ENCODE peak calls at places on chromosomes 3 and 15, in nine cellular contexts. One of them, this sample, is unnamed.

GRCh38 chr3:58203541-58203940 is 7.2 kb downstream of the DNASE1L3 start:
- ATAC-seq in sciatic nerve: no peak
- ATAC-seq in CD8-positive, alpha-beta T cell: no peak
- ATAC-seq in effector memory CD8-positive, alpha-beta T cell: no peak
- ATAC-seq in K562: no peak
- ATAC-seq in mucosa of descending colon: no peak
- ATAC-seq in lower lobe of right lung: no peak
- ATAC-seq in gastroesophageal sphincter: no peak
- ATAC-seq in T-cell: no peak
- ATAC-seq in this sample: no peak

GRCh38 chr3:12753275-12754028 is 5.6 kb downstream of the TMEM40 start:
- ATAC-seq in mucosa of descending colon: no peak
- ATAC-seq in K562: no peak
- ATAC-seq in effector memory CD8-positive, alpha-beta T cell: no peak
- ATAC-seq in lower lobe of right lung: no peak
- ATAC-seq in CD8-positive, alpha-beta T cell: no peak
- ATAC-seq in gastroesophageal sphincter: no peak
- ATAC-seq in sciatic nerve: no peak
- ATAC-seq in T-cell: no peak
- ATAC-seq in this sample: no peak

GRCh38 chr3:46393011-46393410 is 13.9 kb downstream of the CCR5AS start:
- ATAC-seq in effector memory CD8-positive, alpha-beta T cell: no peak
- ATAC-seq in T-cell: no peak
- ATAC-seq in K562: no peak
- ATAC-seq in gastroesophageal sphincter: no peak
- ATAC-seq in lower lobe of right lung: no peak
- ATAC-seq in mucosa of descending colon: no peak
- ATAC-seq in sciatic nerve: no peak
- ATAC-seq in CD8-positive, alpha-beta T cell: no peak
- ATAC-seq in this sample: no peak

GRCh38 chr15:70474682-70475438 is 288.5 kb downstream of the UACA start:
- ATAC-seq in K562: no peak
- ATAC-seq in T-cell: peak
- ATAC-seq in gastroesophageal sphincter: peak
- ATAC-seq in mucosa of descending colon: peak
- ATAC-seq in CD8-positive, alpha-beta T cell: peak
- ATAC-seq in lower lobe of right lung: peak
- ATAC-seq in effector memory CD8-positive, alpha-beta T cell: peak
- ATAC-seq in sciatic nerve: peak
- ATAC-seq in this sample: peak

GRCh38 chr3:157127268-157127667 is 32.7 kb downstream of the CCNL1 start:
- ATAC-seq in K562: no peak
- ATAC-seq in CD8-positive, alpha-beta T cell: no peak
- ATAC-seq in gastroesophageal sphincter: no peak
- ATAC-seq in effector memory CD8-positive, alpha-beta T cell: no peak
- ATAC-seq in T-cell: no peak
- ATAC-seq in mucosa of descending colon: no peak
- ATAC-seq in sciatic nerve: no peak
- ATAC-seq in lower lobe of right lung: no peak
- ATAC-seq in this sample: no peak

GRCh38 chr15:25848325-25848724 is 14.8 kb downstream of the ATP10A start:
- ATAC-seq in gastroesophageal sphincter: no peak
- ATAC-seq in mucosa of descending colon: no peak
- ATAC-seq in CD8-positive, alpha-beta T cell: no peak
- ATAC-seq in T-cell: no peak
- ATAC-seq in K562: no peak
- ATAC-seq in effector memory CD8-positive, alpha-beta T cell: no peak
- ATAC-seq in sciatic nerve: no peak
- ATAC-seq in lower lobe of right lung: no peak
- ATAC-seq in this sample: no peak

GRCh38 chr3:41064526-41064925 is 134.8 kb upstream of the CTNNB1 start:
- ATAC-seq in gastroesophageal sphincter: no peak
- ATAC-seq in CD8-positive, alpha-beta T cell: no peak
- ATAC-seq in lower lobe of right lung: no peak
- ATAC-seq in sciatic nerve: no peak
- ATAC-seq in mucosa of descending colon: no peak
- ATAC-seq in K562: no peak
- ATAC-seq in effector memory CD8-positive, alpha-beta T cell: no peak
- ATAC-seq in T-cell: no peak
- ATAC-seq in this sample: no peak

GRCh38 chr3:129469026-129469425 is 29.0 kb downstream of the IFT122 start:
- ATAC-seq in sciatic nerve: no peak
- ATAC-seq in K562: peak
- ATAC-seq in CD8-positive, alpha-beta T cell: peak
- ATAC-seq in effector memory CD8-positive, alpha-beta T cell: no peak
- ATAC-seq in lower lobe of right lung: no peak
- ATAC-seq in gastroesophageal sphincter: peak
- ATAC-seq in mucosa of descending colon: peak
- ATAC-seq in T-cell: peak
- ATAC-seq in this sample: no peak

GRCh38 chr3:175066617-175067415 is 207.7 kb downstream of the NAALADL2 start:
- ATAC-seq in T-cell: no peak
- ATAC-seq in lower lobe of right lung: no peak
- ATAC-seq in gastroesophageal sphincter: no peak
- ATAC-seq in mucosa of descending colon: no peak
- ATAC-seq in sciatic nerve: no peak
- ATAC-seq in CD8-positive, alpha-beta T cell: no peak
- ATAC-seq in effector memory CD8-positive, alpha-beta T cell: no peak
- ATAC-seq in K562: no peak
- ATAC-seq in this sample: no peak

GRCh38 chr3:54121404-54122045 is 827 bp upstream of the CACNA2D3 start:
- ATAC-seq in gastroesophageal sphincter: peak
- ATAC-seq in T-cell: no peak
- ATAC-seq in effector memory CD8-positive, alpha-beta T cell: no peak
- ATAC-seq in mucosa of descending colon: peak
- ATAC-seq in K562: no peak
- ATAC-seq in lower lobe of right lung: peak
- ATAC-seq in sciatic nerve: no peak
- ATAC-seq in CD8-positive, alpha-beta T cell: no peak
- ATAC-seq in this sample: no peak

GRCh38 chr3:76096036-76096435 is 310.7 kb upstream of the ZNF717 start:
- ATAC-seq in K562: no peak
- ATAC-seq in T-cell: no peak
- ATAC-seq in sciatic nerve: no peak
- ATAC-seq in effector memory CD8-positive, alpha-beta T cell: no peak
- ATAC-seq in CD8-positive, alpha-beta T cell: no peak
- ATAC-seq in gastroesophageal sphincter: no peak
- ATAC-seq in mucosa of descending colon: no peak
- ATAC-seq in lower lobe of right lung: no peak
- ATAC-seq in this sample: no peak

GRCh38 chr3:97278506-97278905 is 464.1 kb downstream of the EPHA6 start:
- ATAC-seq in effector memory CD8-positive, alpha-beta T cell: no peak
- ATAC-seq in lower lobe of right lung: no peak
- ATAC-seq in T-cell: no peak
- ATAC-seq in CD8-positive, alpha-beta T cell: no peak
- ATAC-seq in K562: no peak
- ATAC-seq in sciatic nerve: no peak
- ATAC-seq in gastroesophageal sphincter: no peak
- ATAC-seq in mucosa of descending colon: no peak
- ATAC-seq in this sample: no peak

GRCh38 chr3:161890147-161890625 is 393.6 kb downstream of the OTOL1 start:
- ATAC-seq in gastroesophageal sphincter: no peak
- ATAC-seq in lower lobe of right lung: peak
- ATAC-seq in CD8-positive, alpha-beta T cell: no peak
- ATAC-seq in effector memory CD8-positive, alpha-beta T cell: no peak
- ATAC-seq in sciatic nerve: peak
- ATAC-seq in K562: no peak
- ATAC-seq in mucosa of descending colon: peak
- ATAC-seq in T-cell: no peak
- ATAC-seq in this sample: no peak

GRCh38 chr3:156533205-156533604 is 21.7 kb downstream of the SSR3 start:
- ATAC-seq in sciatic nerve: no peak
- ATAC-seq in gastroesophageal sphincter: no peak
- ATAC-seq in lower lobe of right lung: no peak
- ATAC-seq in CD8-positive, alpha-beta T cell: no peak
- ATAC-seq in T-cell: no peak
- ATAC-seq in K562: no peak
- ATAC-seq in effector memory CD8-positive, alpha-beta T cell: no peak
- ATAC-seq in mucosa of descending colon: no peak
- ATAC-seq in this sample: no peak

GRCh38 chr3:81444817-81445460 is 316.5 kb downstream of the GBE1 start:
- ATAC-seq in lower lobe of right lung: no peak
- ATAC-seq in T-cell: no peak
- ATAC-seq in gastroesophageal sphincter: no peak
- ATAC-seq in K562: no peak
- ATAC-seq in effector memory CD8-positive, alpha-beta T cell: no peak
- ATAC-seq in mucosa of descending colon: no peak
- ATAC-seq in CD8-positive, alpha-beta T cell: no peak
- ATAC-seq in sciatic nerve: no peak
- ATAC-seq in this sample: no peak

GRCh38 chr15:90808517-90808939 is 59.9 kb upstream of the FURIN start:
- ATAC-seq in T-cell: no peak
- ATAC-seq in gastroesophageal sphincter: peak
- ATAC-seq in effector memory CD8-positive, alpha-beta T cell: no peak
- ATAC-seq in sciatic nerve: no peak
- ATAC-seq in CD8-positive, alpha-beta T cell: no peak
- ATAC-seq in mucosa of descending colon: peak
- ATAC-seq in lower lobe of right lung: no peak
- ATAC-seq in K562: no peak
- ATAC-seq in this sample: no peak

GRCh38 chr3:138371070-138371950 is 22.9 kb downstream of the MRAS start:
- ATAC-seq in gastroesophageal sphincter: no peak
- ATAC-seq in K562: no peak
- ATAC-seq in CD8-positive, alpha-beta T cell: no peak
- ATAC-seq in T-cell: no peak
- ATAC-seq in lower lobe of right lung: peak
- ATAC-seq in sciatic nerve: no peak
- ATAC-seq in mucosa of descending colon: peak
- ATAC-seq in effector memory CD8-positive, alpha-beta T cell: peak
- ATAC-seq in this sample: peak

GRCh38 chr15:76056931-76057330 is 2.9 kb upstream of the TMEM266 start:
- ATAC-seq in T-cell: no peak
- ATAC-seq in mucosa of descending colon: no peak
- ATAC-seq in K562: no peak
- ATAC-seq in gastroesophageal sphincter: no peak
- ATAC-seq in lower lobe of right lung: peak
- ATAC-seq in sciatic nerve: no peak
- ATAC-seq in effector memory CD8-positive, alpha-beta T cell: peak
- ATAC-seq in CD8-positive, alpha-beta T cell: peak
- ATAC-seq in this sample: peak

GRCh38 chr3:170090601-170090981 is 52.8 kb downstream of the GPR160 start:
- ATAC-seq in K562: no peak
- ATAC-seq in T-cell: no peak
- ATAC-seq in mucosa of descending colon: no peak
- ATAC-seq in sciatic nerve: no peak
- ATAC-seq in lower lobe of right lung: peak
- ATAC-seq in CD8-positive, alpha-beta T cell: no peak
- ATAC-seq in effector memory CD8-positive, alpha-beta T cell: no peak
- ATAC-seq in gastroesophageal sphincter: no peak
- ATAC-seq in this sample: peak

GRCh38 chr15:69982037-69982436 is 115.7 kb downstream of the TLE3 start:
- ATAC-seq in lower lobe of right lung: no peak
- ATAC-seq in K562: no peak
- ATAC-seq in sciatic nerve: no peak
- ATAC-seq in effector memory CD8-positive, alpha-beta T cell: no peak
- ATAC-seq in CD8-positive, alpha-beta T cell: no peak
- ATAC-seq in gastroesophageal sphincter: no peak
- ATAC-seq in T-cell: no peak
- ATAC-seq in mucosa of descending colon: no peak
- ATAC-seq in this sample: no peak

GRCh38 chr3:65837604-65838003 is 201.1 kb downstream of the MAGI1 start:
- ATAC-seq in sciatic nerve: no peak
- ATAC-seq in effector memory CD8-positive, alpha-beta T cell: no peak
- ATAC-seq in T-cell: no peak
- ATAC-seq in lower lobe of right lung: no peak
- ATAC-seq in CD8-positive, alpha-beta T cell: no peak
- ATAC-seq in K562: no peak
- ATAC-seq in mucosa of descending colon: no peak
- ATAC-seq in gastroesophageal sphincter: no peak
- ATAC-seq in this sample: no peak

GRCh38 chr3:107661447-107662108 is 138.8 kb downstream of the BBX start:
- ATAC-seq in effector memory CD8-positive, alpha-beta T cell: peak
- ATAC-seq in sciatic nerve: no peak
- ATAC-seq in mucosa of descending colon: no peak
- ATAC-seq in gastroesophageal sphincter: no peak
- ATAC-seq in K562: no peak
- ATAC-seq in lower lobe of right lung: peak
- ATAC-seq in T-cell: peak
- ATAC-seq in CD8-positive, alpha-beta T cell: peak
- ATAC-seq in this sample: peak